ENCODE peak calls at places on chromosomes 4 and X, in ten cellular contexts. One of them, this sample, is unnamed.

GRCh38 chrX:120736989-120737388 is 107.1 kb upstream of the C1GALT1C1 start:
- DNase-seq in pancreas: no peak
- DNase-seq in cardiac muscle cell: no peak
- DNase-seq in uterus: no peak
- DNase-seq in upper lobe of right lung: no peak
- DNase-seq in CD4-positive, alpha-beta memory T cell: no peak
- DNase-seq in endodermal cell: no peak
- DNase-seq in endothelial cell of umbilical vein: peak; percentile 80
- DNase-seq in right atrium auricular region: no peak
- DNase-seq in neuronal stem cell: no peak
- DNase-seq in this sample: no peak

GRCh38 chr4:163558539-163559044 is 64.1 kb downstream of the TMA16 start:
- DNase-seq in pancreas: no peak
- DNase-seq in cardiac muscle cell: no peak
- DNase-seq in uterus: no peak
- DNase-seq in upper lobe of right lung: peak; percentile 67
- DNase-seq in CD4-positive, alpha-beta memory T cell: peak; percentile 46
- DNase-seq in endodermal cell: no peak
- DNase-seq in endothelial cell of umbilical vein: no peak
- DNase-seq in right atrium auricular region: no peak
- DNase-seq in neuronal stem cell: no peak
- DNase-seq in this sample: no peak

GRCh38 chr4:173214661-173215060 is 46.0 kb downstream of the GALNT7 start:
- DNase-seq in pancreas: no peak
- DNase-seq in cardiac muscle cell: peak; percentile 86
- DNase-seq in uterus: no peak
- DNase-seq in upper lobe of right lung: no peak
- DNase-seq in CD4-positive, alpha-beta memory T cell: no peak
- DNase-seq in endodermal cell: no peak
- DNase-seq in endothelial cell of umbilical vein: no peak
- DNase-seq in right atrium auricular region: no peak
- DNase-seq in neuronal stem cell: no peak
- DNase-seq in this sample: no peak

GRCh38 chrX:41559662-41560061 is 112.5 kb downstream of the NYX start:
- DNase-seq in pancreas: no peak
- DNase-seq in cardiac muscle cell: peak; percentile 77
- DNase-seq in uterus: peak; percentile 28
- DNase-seq in upper lobe of right lung: no peak
- DNase-seq in CD4-positive, alpha-beta memory T cell: no peak
- DNase-seq in endodermal cell: no peak
- DNase-seq in endothelial cell of umbilical vein: peak; percentile 82
- DNase-seq in right atrium auricular region: no peak
- DNase-seq in neuronal stem cell: no peak
- DNase-seq in this sample: peak; percentile 33

GRCh38 chr4:26762650-26763049 is 98.0 kb upstream of the STIM2 start:
- DNase-seq in pancreas: no peak
- DNase-seq in cardiac muscle cell: peak; percentile 28
- DNase-seq in uterus: no peak
- DNase-seq in upper lobe of right lung: no peak
- DNase-seq in CD4-positive, alpha-beta memory T cell: no peak
- DNase-seq in endodermal cell: no peak
- DNase-seq in endothelial cell of umbilical vein: peak; percentile 10
- DNase-seq in right atrium auricular region: no peak
- DNase-seq in neuronal stem cell: no peak
- DNase-seq in this sample: no peak

GRCh38 chr4:185566972-185567749 is 31.9 kb upstream of the PDLIM3 start:
- DNase-seq in pancreas: peak; percentile 48
- DNase-seq in cardiac muscle cell: peak; percentile 96
- DNase-seq in uterus: peak; percentile 62
- DNase-seq in upper lobe of right lung: no peak
- DNase-seq in CD4-positive, alpha-beta memory T cell: no peak
- DNase-seq in endodermal cell: no peak
- DNase-seq in endothelial cell of umbilical vein: peak; percentile 93
- DNase-seq in right atrium auricular region: peak; percentile 87
- DNase-seq in neuronal stem cell: no peak
- DNase-seq in this sample: no peak

GRCh38 chr4:94507708-94508107 is 56.0 kb downstream of the PDLIM5 start:
- DNase-seq in pancreas: peak; percentile 9
- DNase-seq in cardiac muscle cell: peak; percentile 94
- DNase-seq in uterus: peak; percentile 55
- DNase-seq in upper lobe of right lung: no peak
- DNase-seq in CD4-positive, alpha-beta memory T cell: no peak
- DNase-seq in endodermal cell: no peak
- DNase-seq in endothelial cell of umbilical vein: peak; percentile 60
- DNase-seq in right atrium auricular region: peak; percentile 79
- DNase-seq in neuronal stem cell: no peak
- DNase-seq in this sample: no peak

GRCh38 chr4:45072981-45073380 is 346.6 kb upstream of the GNPDA2 start:
- DNase-seq in pancreas: no peak
- DNase-seq in cardiac muscle cell: no peak
- DNase-seq in uterus: no peak
- DNase-seq in upper lobe of right lung: no peak
- DNase-seq in CD4-positive, alpha-beta memory T cell: no peak
- DNase-seq in endodermal cell: no peak
- DNase-seq in endothelial cell of umbilical vein: no peak
- DNase-seq in right atrium auricular region: no peak
- DNase-seq in neuronal stem cell: no peak
- DNase-seq in this sample: no peak

GRCh38 chr4:39697740-39698423 is at the start of gene UBE2K:
- DNase-seq in pancreas: peak; percentile 86
- DNase-seq in cardiac muscle cell: peak; percentile 94
- DNase-seq in uterus: peak; percentile 91
- DNase-seq in upper lobe of right lung: peak; percentile 95
- DNase-seq in CD4-positive, alpha-beta memory T cell: peak; percentile 93
- DNase-seq in endodermal cell: peak; percentile 94
- DNase-seq in endothelial cell of umbilical vein: peak; percentile 81
- DNase-seq in right atrium auricular region: peak; percentile 83
- DNase-seq in neuronal stem cell: peak; percentile 90
- DNase-seq in this sample: peak; percentile 80

GRCh38 chr4:40507977-40508376 is 121.7 kb downstream of the RBM47 start:
- DNase-seq in pancreas: peak; percentile 41
- DNase-seq in cardiac muscle cell: no peak
- DNase-seq in uterus: no peak
- DNase-seq in upper lobe of right lung: no peak
- DNase-seq in CD4-positive, alpha-beta memory T cell: no peak
- DNase-seq in endodermal cell: no peak
- DNase-seq in endothelial cell of umbilical vein: no peak
- DNase-seq in right atrium auricular region: no peak
- DNase-seq in neuronal stem cell: no peak
- DNase-seq in this sample: no peak

GRCh38 chrX:7223271-7223670 is 75.3 kb upstream of the PUDP start:
- DNase-seq in pancreas: no peak
- DNase-seq in cardiac muscle cell: no peak
- DNase-seq in uterus: no peak
- DNase-seq in upper lobe of right lung: no peak
- DNase-seq in CD4-positive, alpha-beta memory T cell: no peak
- DNase-seq in endodermal cell: no peak
- DNase-seq in endothelial cell of umbilical vein: no peak
- DNase-seq in right atrium auricular region: no peak
- DNase-seq in neuronal stem cell: no peak
- DNase-seq in this sample: no peak

GRCh38 chrX:7218321-7219152 is 70.6 kb upstream of the PUDP start:
- DNase-seq in pancreas: no peak
- DNase-seq in cardiac muscle cell: no peak
- DNase-seq in uterus: no peak
- DNase-seq in upper lobe of right lung: no peak
- DNase-seq in CD4-positive, alpha-beta memory T cell: no peak
- DNase-seq in endodermal cell: no peak
- DNase-seq in endothelial cell of umbilical vein: no peak
- DNase-seq in right atrium auricular region: no peak
- DNase-seq in neuronal stem cell: no peak
- DNase-seq in this sample: no peak

GRCh38 chrX:7216981-7217587 is 69.1 kb upstream of the PUDP start:
- DNase-seq in pancreas: no peak
- DNase-seq in cardiac muscle cell: no peak
- DNase-seq in uterus: no peak
- DNase-seq in upper lobe of right lung: no peak
- DNase-seq in CD4-positive, alpha-beta memory T cell: no peak
- DNase-seq in endodermal cell: no peak
- DNase-seq in endothelial cell of umbilical vein: no peak
- DNase-seq in right atrium auricular region: no peak
- DNase-seq in neuronal stem cell: no peak
- DNase-seq in this sample: no peak

GRCh38 chrX:7215842-7216241 is 67.9 kb upstream of the PUDP start:
- DNase-seq in pancreas: no peak
- DNase-seq in cardiac muscle cell: no peak
- DNase-seq in uterus: no peak
- DNase-seq in upper lobe of right lung: no peak
- DNase-seq in CD4-positive, alpha-beta memory T cell: no peak
- DNase-seq in endodermal cell: no peak
- DNase-seq in endothelial cell of umbilical vein: no peak
- DNase-seq in right atrium auricular region: no peak
- DNase-seq in neuronal stem cell: no peak
- DNase-seq in this sample: no peak

GRCh38 chrX:7219153-7219705 is 71.3 kb upstream of the PUDP start:
- DNase-seq in pancreas: no peak
- DNase-seq in cardiac muscle cell: no peak
- DNase-seq in uterus: no peak
- DNase-seq in upper lobe of right lung: no peak
- DNase-seq in CD4-positive, alpha-beta memory T cell: no peak
- DNase-seq in endodermal cell: no peak
- DNase-seq in endothelial cell of umbilical vein: no peak
- DNase-seq in right atrium auricular region: no peak
- DNase-seq in neuronal stem cell: no peak
- DNase-seq in this sample: no peak
- H3K4me3 ChIP-seq in pancreas: no peak overlapping the region
- H3K4me3 ChIP-seq in cardiac muscle cell: no peak overlapping the region
- H3K4me3 ChIP-seq in uterus: no peak overlapping the region
- H3K4me3 ChIP-seq in upper lobe of right lung: no peak overlapping the region
- H3K4me3 ChIP-seq in CD4-positive, alpha-beta memory T cell: no peak overlapping the region
- H3K4me3 ChIP-seq in endodermal cell: no peak overlapping the region
- H3K4me3 ChIP-seq in endothelial cell of umbilical vein: no peak overlapping the region
- H3K4me3 ChIP-seq in right atrium auricular region: no peak overlapping the region
- H3K4me3 ChIP-seq in neuronal stem cell: no peak overlapping the region
- H3K4me3 ChIP-seq in this sample: no peak overlapping the region

DNA sequence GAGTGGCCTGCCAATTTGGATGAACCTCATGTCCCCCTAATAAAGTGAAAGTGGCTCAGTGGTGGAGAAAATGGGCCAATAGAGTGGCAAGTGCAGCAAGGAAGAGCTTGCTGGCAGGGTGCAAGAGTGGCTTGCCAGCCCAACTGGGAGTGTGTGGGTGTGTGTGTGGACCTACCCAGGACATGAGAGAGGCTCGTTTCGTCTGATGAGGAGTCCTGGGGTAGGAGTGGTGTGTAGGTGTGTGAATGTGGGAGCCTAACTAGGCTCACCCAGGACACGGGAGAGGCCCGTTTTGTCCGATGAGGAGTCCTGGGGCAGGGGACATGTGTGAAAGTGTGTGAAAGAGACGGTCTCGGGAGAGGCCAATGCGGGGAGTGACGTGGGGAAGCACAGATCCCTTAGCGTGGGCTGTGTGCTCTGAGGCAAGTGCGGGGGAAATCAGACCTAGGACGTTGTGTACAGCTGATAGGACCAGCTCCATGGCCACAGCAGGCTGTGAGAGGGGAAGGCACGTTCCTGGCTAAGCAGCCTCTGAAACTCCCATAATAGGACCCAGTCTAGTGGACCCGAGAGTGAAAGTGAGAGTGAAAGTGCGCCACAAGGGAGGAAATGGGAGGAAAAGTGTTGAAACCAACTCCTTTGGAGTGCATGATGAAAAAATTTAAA is 5.3 kb downstream of the GAGE10 start:
- DNase-seq in pancreas: no peak
- DNase-seq in cardiac muscle cell: peak; percentile 55
- DNase-seq in uterus: peak; percentile 37
- DNase-seq in upper lobe of right lung: peak; percentile 68
- DNase-seq in CD4-positive, alpha-beta memory T cell: no peak
- DNase-seq in endodermal cell: no peak
- DNase-seq in endothelial cell of umbilical vein: peak; percentile 2
- DNase-seq in right atrium auricular region: peak; percentile 60
- DNase-seq in neuronal stem cell: no peak
- DNase-seq in this sample: no peak
- H3K27ac ChIP-seq in pancreas: peak overlapping the region; percentile 63
- H3K27ac ChIP-seq in cardiac muscle cell: no peak overlapping the region
- H3K27ac ChIP-seq in uterus: peak overlapping the region; percentile 78
- H3K27ac ChIP-seq in upper lobe of right lung: peak overlapping the region; percentile 78
- H3K27ac ChIP-seq in CD4-positive, alpha-beta memory T cell: peak overlapping the region; percentile 47
- H3K27ac ChIP-seq in endodermal cell: no peak overlapping the region
- H3K27ac ChIP-seq in endothelial cell of umbilical vein: no peak overlapping the region
- H3K27ac ChIP-seq in right atrium auricular region: peak overlapping the region; percentile 37
- H3K27ac ChIP-seq in neuronal stem cell: no peak overlapping the region
- H3K27ac ChIP-seq in this sample: no peak overlapping the region

DNA sequence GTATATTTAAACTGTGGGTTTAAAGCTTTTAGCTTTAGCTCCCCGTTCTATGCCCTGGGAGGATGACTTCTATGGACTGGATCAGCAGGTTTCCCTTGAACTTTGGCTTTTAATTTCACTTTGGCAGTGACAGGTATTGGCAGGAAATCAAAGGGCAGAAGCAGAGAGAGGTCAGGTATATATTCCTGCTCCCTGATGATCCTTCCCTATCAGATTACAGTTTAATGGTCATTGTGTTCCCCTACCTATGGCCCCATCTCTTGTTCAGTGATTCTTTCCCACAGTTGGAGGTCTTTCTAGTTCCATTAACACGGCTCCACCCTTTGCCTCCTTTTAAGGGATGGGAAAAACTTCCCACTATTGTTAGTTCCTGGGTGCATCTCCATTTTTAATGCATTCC is 107.8 kb upstream of the TMEM47 start:
- DNase-seq in pancreas: no peak
- DNase-seq in cardiac muscle cell: no peak
- DNase-seq in uterus: no peak
- DNase-seq in upper lobe of right lung: no peak
- DNase-seq in CD4-positive, alpha-beta memory T cell: no peak
- DNase-seq in endodermal cell: peak; percentile 67
- DNase-seq in endothelial cell of umbilical vein: no peak
- DNase-seq in right atrium auricular region: no peak
- DNase-seq in neuronal stem cell: peak; percentile 1
- DNase-seq in this sample: no peak
- H3K4me3 ChIP-seq in pancreas: no peak overlapping the region
- H3K4me3 ChIP-seq in cardiac muscle cell: no peak overlapping the region
- H3K4me3 ChIP-seq in uterus: no peak overlapping the region
- H3K4me3 ChIP-seq in upper lobe of right lung: no peak overlapping the region
- H3K4me3 ChIP-seq in CD4-positive, alpha-beta memory T cell: no peak overlapping the region
- H3K4me3 ChIP-seq in endodermal cell: no peak overlapping the region
- H3K4me3 ChIP-seq in endothelial cell of umbilical vein: no peak overlapping the region
- H3K4me3 ChIP-seq in right atrium auricular region: no peak overlapping the region
- H3K4me3 ChIP-seq in neuronal stem cell: no peak overlapping the region
- H3K4me3 ChIP-seq in this sample: no peak overlapping the region

DNA sequence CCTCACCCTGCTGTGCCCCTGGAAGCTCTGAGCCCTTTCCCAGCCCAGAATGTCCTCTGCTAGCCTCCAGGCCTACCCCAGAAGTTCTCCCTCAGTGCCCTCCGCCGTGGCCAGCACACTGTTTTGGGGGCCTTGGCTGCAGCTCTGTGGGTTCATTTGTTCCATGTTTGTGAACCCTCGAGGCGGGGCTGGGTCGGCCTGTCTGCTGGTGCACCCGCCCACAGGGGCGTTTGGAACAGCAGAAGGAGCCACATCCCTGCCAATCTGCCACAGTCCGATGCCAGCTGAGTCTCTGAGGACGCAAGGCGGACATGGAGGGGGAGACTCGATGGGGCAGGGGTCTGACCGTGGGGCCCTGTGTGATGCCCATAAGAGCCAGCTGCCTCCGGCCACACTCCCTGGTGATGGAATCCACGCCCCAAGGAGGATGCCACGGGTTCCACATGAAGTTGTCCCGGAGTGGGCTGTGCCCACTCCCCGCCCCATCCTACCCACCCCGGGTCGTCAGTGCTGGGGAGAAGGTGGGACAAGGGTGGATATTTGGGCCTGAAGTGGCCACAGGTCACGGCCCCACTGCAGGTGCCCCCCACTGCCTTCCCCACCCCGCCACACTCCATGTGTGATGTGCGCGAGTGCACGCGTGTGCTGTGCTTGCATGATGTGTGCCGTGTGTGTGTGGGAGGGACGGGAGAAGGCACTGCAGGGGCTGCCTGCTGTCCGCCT is 7.1 kb downstream of the ATP5ME start:
- DNase-seq in pancreas: no peak
- DNase-seq in cardiac muscle cell: no peak
- DNase-seq in uterus: no peak
- DNase-seq in upper lobe of right lung: no peak
- DNase-seq in CD4-positive, alpha-beta memory T cell: no peak
- DNase-seq in endodermal cell: peak; percentile 36
- DNase-seq in endothelial cell of umbilical vein: no peak
- DNase-seq in right atrium auricular region: no peak
- DNase-seq in neuronal stem cell: no peak
- DNase-seq in this sample: no peak
- H3K27ac ChIP-seq in pancreas: no peak overlapping the region
- H3K27ac ChIP-seq in cardiac muscle cell: no peak overlapping the region
- H3K27ac ChIP-seq in uterus: no peak overlapping the region
- H3K27ac ChIP-seq in upper lobe of right lung: no peak overlapping the region
- H3K27ac ChIP-seq in CD4-positive, alpha-beta memory T cell: no peak overlapping the region
- H3K27ac ChIP-seq in endodermal cell: no peak overlapping the region
- H3K27ac ChIP-seq in endothelial cell of umbilical vein: no peak overlapping the region
- H3K27ac ChIP-seq in right atrium auricular region: no peak overlapping the region
- H3K27ac ChIP-seq in neuronal stem cell: no peak overlapping the region
- H3K27ac ChIP-seq in this sample: no peak overlapping the region